ENCODE peak calls at places on chromosomes 2 and 18, in four cellular contexts. K is ovary, L is K562, E is tibial nerve. C is an unnamed sample. For H3K4me1, the result is how much of the 10 kb centered on the place peaks cover.

GRCh38 chr2:54454922-54455583 is 1.1 kb upstream of the SPTBN1 start:
- DNase-seq in K (peak), L (no peak), E (no peak), C (no peak)

GRCh38 chr2:70124983-70125480 is 37.8 kb downstream of the PCBP1 start:
- DNase-seq in K (peak), L (peak), E (peak), C (peak)

GRCh38 chr18:72638353-72638752 is 94.2 kb upstream of the CBLN2 start:
- DNase-seq in K (no peak), L (no peak), E (no peak), C (no peak)

GRCh38 chr18:49898421-49898820 is 85.1 kb upstream of the ACAA2 start:
- DNase-seq in K (peak), L (peak), E (peak), C (peak)

GRCh38 chr2:20199381-20200270 is 25.3 kb downstream of the SDC1 start:
- DNase-seq in K (no peak), L (no peak), E (no peak), C (no peak)

GRCh38 chr2:144603334-144603733 is 83.4 kb upstream of the ZEB2 start:
- DNase-seq in K (no peak), L (no peak), E (no peak), C (no peak)

GRCh38 chr18:1475867-1476266 is 571.2 kb downstream of the ADCYAP1 start:
- DNase-seq in K (no peak), L (no peak), E (no peak), C (no peak)

GRCh38 chr18:21450913-21451312 is 149.6 kb downstream of the ESCO1 start:
- DNase-seq in K (no peak), L (no peak), E (no peak), C (no peak)

GRCh38 chr2:78940998-78941397 is 84.5 kb upstream of the REG3G start:
- DNase-seq in K (no peak), L (no peak), E (no peak), C (no peak)

GRCh38 chr2:174076040-174076439 is 110.9 kb upstream of the SP3 start:
- DNase-seq in K (no peak), L (no peak), E (no peak), C (no peak)

GRCh38 chr2:181685150-181685688 is 4.9 kb upstream of the NEUROD1 start:
- DNase-seq in K (no peak), L (no peak), E (no peak), C (no peak)

GRCh38 chr2:102439065-102439695 is 16.2 kb downstream of the IL18RAP start:
- DNase-seq in K (no peak), L (no peak), E (no peak), C (no peak)

GRCh38 chr2:162926501-162926900 is 87.9 kb upstream of the KCNH7 start:
- DNase-seq in K (no peak), L (no peak), E (no peak), C (no peak)

GRCh38 chr18:74715306-74715705 is 117.6 kb downstream of the ZNF407 start:
- DNase-seq in K (no peak), L (no peak), E (no peak), C (no peak)

GRCh38 chr18:74714796-74715195 is 117.1 kb downstream of the ZNF407 start:
- DNase-seq in K (no peak), L (no peak), E (no peak), C (no peak)

GRCh38 chr18:74715865-74716712 is 118.4 kb downstream of the ZNF407 start:
- DNase-seq in K (no peak), L (no peak), E (no peak), C (no peak)

GRCh38 chr18:74722237-74722636 is 124.6 kb downstream of the ZNF407 start:
- DNase-seq in K (no peak), L (no peak), E (no peak), C (no peak)

GRCh38 chr18:74718312-74718711 is 120.6 kb downstream of the ZNF407 start:
- DNase-seq in K (no peak), L (no peak), E (no peak), C (no peak)
- H3K4me1 ChIP-seq in K (under half), L (under half), E (under half), C (under half)

GRCh38 chr2:228378696-228379425 is 197.4 kb upstream of the SPHKAP start:
- DNase-seq in K (no peak), L (no peak), E (no peak), C (no peak)
- TF ChIP-seq EP300 in K (no peak), L (no peak), E (no peak), C (no peak)

GRCh38 chr2:196171248-196171871 is at the start of gene STK17B:
- DNase-seq in K (peak), L (peak), E (peak), C (peak)
- TF ChIP-seq CTCF in K (no peak), L (peak), E (peak), C (no peak)

GRCh38 chr2:237629739-237630138 is 2.4 kb downstream of the LRRFIP1 start:
- DNase-seq in K (no peak), L (no peak), E (no peak), C (no peak)

GRCh38 chr2:237631801-237632585 is 4.6 kb downstream of the LRRFIP1 start:
- DNase-seq in K (no peak), L (no peak), E (no peak), C (no peak)

GRCh38 chr2:237632991-237633629 is 5.7 kb downstream of the LRRFIP1 start:
- DNase-seq in K (peak), L (no peak), E (no peak), C (no peak)

GRCh38 chr2:237630216-237631000 is 3.0 kb downstream of the LRRFIP1 start:
- DNase-seq in K (no peak), L (no peak), E (no peak), C (no peak)

DNA sequence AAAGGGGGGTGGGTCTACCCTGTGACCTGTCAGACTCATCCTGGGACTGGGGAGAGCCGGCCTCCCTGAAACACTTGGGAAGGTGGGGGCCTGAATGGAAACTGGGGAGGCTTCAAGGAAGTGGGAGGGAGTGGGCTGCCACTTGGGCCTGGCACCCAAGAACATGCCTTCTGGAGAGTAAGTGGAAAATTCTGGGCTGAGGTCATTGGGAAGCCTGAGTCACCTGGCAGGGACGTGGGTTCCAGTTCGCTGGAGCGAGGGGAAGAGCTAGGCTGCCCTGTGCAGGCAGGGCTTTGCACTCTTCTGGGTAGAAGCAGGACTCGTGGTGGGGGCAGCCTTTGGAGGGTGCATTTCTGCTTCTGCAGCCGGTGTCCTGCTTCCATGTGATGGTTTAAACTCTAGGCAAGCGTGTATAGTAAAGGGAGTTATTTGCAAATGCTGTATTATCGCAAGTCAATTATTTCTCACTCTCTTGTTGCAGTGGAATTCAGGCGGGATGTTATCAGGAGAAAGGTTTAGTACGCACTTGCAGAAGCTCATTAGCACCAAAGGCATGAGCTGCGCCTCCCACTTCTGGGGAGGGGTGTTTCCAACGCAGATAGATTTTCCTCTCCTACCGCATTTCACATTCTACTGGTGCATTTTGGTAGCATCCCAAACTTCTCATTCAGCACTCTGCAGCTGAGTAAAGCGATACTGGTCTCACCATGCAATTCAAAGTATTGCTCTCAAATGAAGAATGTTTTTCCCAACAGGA is 3.8 kb downstream of the LRRFIP1 start:
- DNase-seq in K (no peak), L (no peak), E (no peak), C (no peak)
- H3K4me1 ChIP-seq in K (under half), L (under half), E (under half), C (under half)

DNA sequence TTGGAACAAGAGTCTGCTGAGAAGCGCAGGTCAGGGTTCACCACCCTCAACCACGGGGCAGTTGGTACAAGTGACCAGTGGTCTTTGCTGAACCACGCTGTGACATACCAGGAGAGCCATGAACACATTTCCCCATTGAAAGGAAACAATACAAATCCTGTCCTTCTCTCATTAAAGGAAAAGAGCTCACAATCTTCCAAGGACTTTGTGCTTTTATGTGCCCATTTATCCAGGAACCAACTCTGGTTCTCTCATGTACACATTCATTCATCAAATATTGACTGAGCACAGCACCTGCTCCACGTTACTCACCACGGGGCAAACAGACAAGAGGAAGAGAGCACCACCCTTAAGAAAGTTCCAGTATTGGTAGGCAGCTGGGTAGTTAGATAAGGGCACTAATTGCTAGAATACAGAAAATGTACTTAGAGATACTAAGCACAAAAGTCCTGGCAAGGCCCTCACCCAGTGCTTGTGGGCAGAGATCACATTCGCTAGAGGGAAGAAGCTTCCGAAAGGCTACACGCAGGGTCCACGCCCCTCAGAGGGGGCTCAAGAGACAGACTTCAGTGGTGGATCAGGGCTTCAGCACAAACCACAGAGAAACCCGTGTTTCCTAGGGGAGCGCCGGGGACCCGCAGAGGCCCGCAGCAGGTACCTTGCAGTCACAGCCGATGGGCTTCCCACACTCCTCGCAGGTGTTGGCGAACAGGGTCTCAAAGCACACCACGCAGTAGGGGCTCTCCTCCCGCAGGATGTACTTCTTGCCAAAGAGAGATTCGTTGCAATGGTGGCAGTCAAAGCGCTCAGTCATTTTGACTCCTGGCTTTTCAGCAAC is 12.9 kb downstream of the FHL2 start:
- DNase-seq in K (no peak), L (no peak), E (no peak), C (peak)
- TF ChIP-seq EP300 in K (no peak), L (no peak), E (no peak), C (no peak)

DNA sequence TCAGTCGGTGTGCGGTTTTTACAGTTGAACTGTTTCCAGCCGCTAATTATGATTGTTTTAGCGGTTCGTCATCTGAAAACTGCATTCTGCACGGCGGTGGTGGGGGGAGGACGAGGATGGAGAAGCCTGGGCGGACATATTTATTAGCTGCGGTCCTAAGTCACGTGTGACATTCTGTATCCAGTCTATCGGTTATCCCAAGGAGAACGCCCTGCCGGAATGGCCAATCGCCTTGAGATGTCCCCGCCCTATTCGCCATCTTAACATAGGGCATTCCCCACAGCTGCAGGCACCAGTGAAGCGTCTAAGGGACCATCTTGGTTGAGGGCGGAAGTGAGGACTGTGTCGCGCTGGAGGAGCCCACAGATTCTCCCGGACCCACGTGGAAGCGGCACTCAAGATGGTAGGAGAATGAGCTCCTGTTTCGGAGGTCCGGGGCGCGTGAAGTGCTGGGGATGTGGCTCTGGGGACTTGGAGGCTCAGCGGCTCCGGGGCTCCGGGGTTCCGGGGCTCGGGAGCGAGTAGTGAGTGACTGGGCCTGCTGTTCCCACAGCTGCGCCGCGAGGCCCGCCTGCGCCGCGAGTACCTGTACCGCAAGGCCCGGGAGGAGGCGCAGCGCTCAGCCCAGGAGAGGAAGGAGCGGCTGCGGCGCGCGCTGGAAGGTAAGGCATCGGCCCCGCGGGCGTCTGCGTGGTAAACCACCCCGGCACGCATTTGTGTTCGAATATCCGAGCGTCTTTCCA is at the start of gene IMP4:
- DNase-seq in K (peak), L (peak), E (peak), C (peak)
- TF ChIP-seq CTCF in K (peak), L (peak), E (no peak), C (peak)